ENCODE peak calls at places on chromosome 1, in seven cellular contexts. Z is stimulated activated CD4-positive, alpha-beta T cell treated with anti-CD3 and anti-CD28 coated beads, Interleukin-4, amount 100 ng/mL, for 48 hours; X is hippocampal formation; N is ovary; J is caudate nucleus; D is T-helper 2 cell; R is bronchial epithelial cell. T is an unnamed sample.

GRCh38 chr1:95254959-95255358 is 20.9 kb downstream of the RWDD3 start:
- DNase-seq in Z (no peak), X (no peak), N (no peak), J (no peak), D (no peak), R (peak), T (no peak)

GRCh38 chr1:205258313-205259176 is 30.8 kb downstream of the TMCC2 start:
- DNase-seq in Z (no peak), X (peak), N (no peak), J (peak), D (no peak), R (peak), T (peak)

GRCh38 chr1:53620620-53620957 is 118.4 kb downstream of the GLIS1 start:
- DNase-seq in Z (no peak), X (no peak), N (no peak), J (no peak), D (no peak), R (no peak), T (no peak)

GRCh38 chr1:15028117-15028516 is 125.4 kb upstream of the TMEM51 start:
- DNase-seq in Z (no peak), X (peak), N (no peak), J (peak), D (no peak), R (peak), T (peak)

GRCh38 chr1:94878329-94878728 is 48.6 kb downstream of the CNN3 start:
- DNase-seq in Z (no peak), X (no peak), N (no peak), J (no peak), D (no peak), R (no peak), T (no peak)

GRCh38 chr1:161986328-161986727 is 37.3 kb downstream of the OLFML2B start:
- DNase-seq in Z (no peak), X (peak), N (no peak), J (no peak), D (no peak), R (no peak), T (no peak)

GRCh38 chr1:245132771-245133170 is 22.0 kb upstream of the KIF26B start:
- DNase-seq in Z (no peak), X (no peak), N (no peak), J (no peak), D (no peak), R (no peak), T (no peak)

GRCh38 chr1:23393706-23394105 is 24.1 kb upstream of the ZNF436 start:
- DNase-seq in Z (no peak), X (no peak), N (peak), J (no peak), D (no peak), R (no peak), T (no peak)

GRCh38 chr1:93735722-93736121 is 54.1 kb upstream of the BCAR3 start:
- DNase-seq in Z (no peak), X (no peak), N (no peak), J (no peak), D (no peak), R (peak), T (peak)

GRCh38 chr1:76141898-76142297 is 67.4 kb downstream of the ST6GALNAC3 start:
- DNase-seq in Z (no peak), X (no peak), N (no peak), J (no peak), D (no peak), R (no peak), T (no peak)

GRCh38 chr1:192489046-192489445 is 86.5 kb upstream of the RGS1 start:
- DNase-seq in Z (no peak), X (no peak), N (no peak), J (no peak), D (no peak), R (no peak), T (no peak)

GRCh38 chr1:181987334-181987870 is 74.1 kb downstream of the ZNF648 start:
- DNase-seq in Z (no peak), X (no peak), N (no peak), J (no peak), D (no peak), R (no peak), T (no peak)

GRCh38 chr1:229674042-229674441 is 48.0 kb downstream of the URB2 start:
- DNase-seq in Z (no peak), X (no peak), N (no peak), J (no peak), D (no peak), R (no peak), T (no peak)

GRCh38 chr1:86377341-86377740 is 18.8 kb downstream of the ODF2L start:
- DNase-seq in Z (no peak), X (no peak), N (no peak), J (no peak), D (no peak), R (no peak), T (no peak)

GRCh38 chr1:223503348-223503747 is 110.1 kb downstream of the CCDC185 start:
- DNase-seq in Z (no peak), X (no peak), N (no peak), J (no peak), D (no peak), R (no peak), T (no peak)

GRCh38 chr1:204837440-204838084 is 33.1 kb upstream of the NFASC start:
- DNase-seq in Z (no peak), X (peak), N (peak), J (no peak), D (no peak), R (peak), T (peak)

GRCh38 chr1:89041055-89041707 is 18.5 kb upstream of the GBP3 start:
- DNase-seq in Z (no peak), X (no peak), N (no peak), J (no peak), D (no peak), R (peak), T (peak)

GRCh38 chr1:6619045-6619444 is 5.5 kb downstream of the PHF13 start:
- DNase-seq in Z (no peak), X (no peak), N (no peak), J (no peak), D (no peak), R (no peak), T (no peak)